ENCODE peak calls at places on chromosome 21, in ten cellular contexts. R is activated CD4-positive, alpha-beta memory T cell treated with anti-CD3 and anti-CD28 coated beads, Interleukin-2, amount 10 ng/mL, durations not matched to agents 7 days and 5 days; N is NCI-H1105; A is kidney; C is T1000; M is nephron progenitor cell; H is iris pigment epithelial cell; I is activated naive CD4-positive, alpha-beta T cell treated with anti-CD3 and anti-CD28 coated beads, Interleukin-2, amount 10 ng/mL, durations not matched to agents 7 days and 5 days; T is left cardiac atrium; J is HFF-Myc. W is an unnamed sample.

GRCh38 chr21:29232601-29233541 is 65.9 kb upstream of the BACH1 start:
- DNase-seq in R (no peak), N (no peak), A (no peak), C (no peak), M (no peak), H (peak), I (no peak), T (no peak), J (no peak), W (no peak)

GRCh38 chr21:18951291-18952038 is 547.9 kb upstream of the TMPRSS15 start:
- DNase-seq in R (no peak), N (peak), A (no peak), C (no peak), M (peak), H (no peak), I (no peak), T (no peak), J (no peak), W (no peak)

GRCh38 chr21:37862536-37862935 is 53.7 kb downstream of the KCNJ6 start:
- DNase-seq in R (no peak), N (peak), A (no peak), C (no peak), M (no peak), H (peak), I (no peak), T (no peak), J (no peak), W (peak)

GRCh38 chr21:25385912-25386474 is 221.3 kb downstream of the MRPL39 start:
- DNase-seq in R (no peak), N (peak), A (no peak), C (no peak), M (peak), H (peak), I (no peak), T (no peak), J (peak), W (no peak)

GRCh38 chr21:41366522-41367151 is 4.8 kb downstream of the MX2 start:
- DNase-seq in R (no peak), N (no peak), A (no peak), C (no peak), M (no peak), H (peak), I (no peak), T (peak), J (no peak), W (peak)

GRCh38 chr21:45522986-45523385 is 19.3 kb downstream of the SLC19A1 start:
- DNase-seq in R (no peak), N (no peak), A (peak), C (no peak), M (no peak), H (no peak), I (no peak), T (no peak), J (no peak), W (no peak)

GRCh38 chr21:36716387-36716786 is 17.5 kb downstream of the SIM2 start:
- DNase-seq in R (no peak), N (no peak), A (no peak), C (no peak), M (no peak), H (no peak), I (no peak), T (no peak), J (no peak), W (no peak)

GRCh38 chr21:45033791-45034555 is 40.4 kb upstream of the ADARB1 start:
- DNase-seq in R (no peak), N (no peak), A (no peak), C (no peak), M (no peak), H (peak), I (no peak), T (no peak), J (no peak), W (no peak)

GRCh38 chr21:15841856-15842564 is 112.2 kb downstream of the USP25 start:
- DNase-seq in R (no peak), N (no peak), A (no peak), C (no peak), M (no peak), H (peak), I (no peak), T (no peak), J (peak), W (no peak)

GRCh38 chr21:27734146-27734545 is 767.3 kb upstream of the ADAMTS5 start:
- DNase-seq in R (no peak), N (no peak), A (no peak), C (no peak), M (no peak), H (peak), I (no peak), T (no peak), J (peak), W (no peak)

W was measured in osteocyte.